ENCODE peak calls at places on chromosomes 13 and 19, in four cellular contexts. U, X, P and Z are unnamed samples.

GRCh38 chr19:7614859-7615741 is 14.2 kb downstream of the XAB2 start:
- DNase-seq in U (no peak), P (no peak), X (no peak), Z (no peak)

GRCh38 chr13:102897371-102898138 is 51.7 kb downstream of the ERCC5 start:
- DNase-seq in X (no peak), U (no peak), P (no peak), Z (no peak)

GRCh38 chr19:42311612-42312160 is 1.4 kb upstream of the TMEM145 start:
- DNase-seq in X (no peak), P (no peak), U (no peak), Z (no peak)

GRCh38 chr13:26722321-26722720 is 38.3 kb downstream of the GPR12 start:
- DNase-seq in P (no peak), X (no peak), U (no peak), Z (no peak)

GRCh38 chr13:111895896-111896821 is 170.8 kb upstream of the SOX1 start:
- DNase-seq in P (no peak), X (no peak), U (no peak), Z (no peak)

GRCh38 chr19:41426952-41427646 is at the start of gene B3GNT8:
- DNase-seq in P (peak; percentile 46), X (no peak), U (no peak), Z (peak; percentile 58)

GRCh38 chr19:9967326-9967725 is 31.0 kb upstream of the OLFM2 start:
- DNase-seq in X (no peak), P (no peak), U (no peak), Z (no peak)

GRCh38 chr19:34484328-34484727 is 2.8 kb downstream of the WTIP start:
- DNase-seq in U (no peak), X (no peak), P (no peak), Z (no peak)

GRCh38 chr19:50711805-50712204 is 7.8 kb downstream of the SHANK1 start:
- DNase-seq in U (no peak), P (no peak), X (no peak), Z (no peak)

GRCh38 chr13:36981156-36981743 is 17.9 kb downstream of the ALG5 start:
- DNase-seq in U (no peak), P (peak; percentile 55), X (peak; percentile 33), Z (peak; percentile 80)

GRCh38 chr13:76210262-76210661 is 574.1 kb downstream of the LMO7 start:
- DNase-seq in X (no peak), U (no peak), P (peak; percentile 58), Z (no peak)

GRCh38 chr19:55464039-55464668 is 397 bp downstream of the C19orf85 start:
- DNase-seq in U (no peak), X (no peak), P (no peak), Z (no peak)

GRCh38 chr19:55452381-55453325 is 8.8 kb downstream of the ISOC2 start:
- DNase-seq in X (peak; percentile 90), P (peak; percentile 39), U (peak; percentile 35), Z (peak; percentile 62)

GRCh38 chr13:96080676-96081075 is 9.2 kb upstream of the HS6ST3 start:
- DNase-seq in P (no peak), U (no peak), X (no peak), Z (no peak)

GRCh38 chr19:38425810-38426466 is at the start of gene RASGRP4:
- DNase-seq in P (no peak), X (no peak), U (no peak), Z (no peak)

GRCh38 chr19:55325172-55325571 is at the start of gene TMEM150B:
- DNase-seq in X (no peak), U (no peak), P (no peak), Z (no peak)

GRCh38 chr13:79723462-79724116 is 242.6 kb downstream of the NDFIP2 start:
- DNase-seq in X (no peak), P (no peak), U (no peak), Z (peak; percentile 11)

GRCh38 chr19:31297991-31298390 is 51.2 kb downstream of the TSHZ3 start:
- DNase-seq in P (no peak), U (no peak), X (no peak), Z (no peak)